ENCODE peak calls at places on chromosomes 1 and 21, in seven cellular contexts. J is AG04449, U is SK-N-SH, P is HCT116, F is bronchial epithelial cell, B is pancreas, O is foreskin fibroblast. R is an unnamed sample.

GRCh38 chr1:231383159-231383855 is 38.8 kb downstream of the EGLN1 start:
- DNase-seq in J (no peak), U (no peak), P (no peak), F (peak; percentile 88), B (no peak), O (no peak), R (no peak)

GRCh38 chr1:151661728-151662127 is 49.9 kb downstream of the SNX27 start:
- DNase-seq in J (no peak), U (no peak), P (no peak), F (no peak), B (no peak), O (no peak), R (no peak)

GRCh38 chr21:37866027-37866426 is 50.2 kb downstream of the KCNJ6 start:
- DNase-seq in J (no peak), U (no peak), P (no peak), F (peak; percentile 26), B (no peak), O (no peak), R (no peak)

GRCh38 chr1:226784081-226785049 is 45.3 kb upstream of the ITPKB start:
- DNase-seq in J (no peak), U (no peak), P (no peak), F (no peak), B (no peak), O (no peak), R (no peak)

GRCh38 chr1:150572918-150573647 is 6.3 kb downstream of the MCL1 start:
- DNase-seq in J (no peak), U (no peak), P (no peak), F (no peak), B (no peak), O (no peak), R (no peak)

GRCh38 chr1:245052258-245052657 is 102.5 kb upstream of the KIF26B start:
- DNase-seq in J (no peak), U (no peak), P (no peak), F (no peak), B (no peak), O (no peak), R (no peak)

GRCh38 chr1:167401260-167401873 is 117.0 kb downstream of the CD247 start:
- DNase-seq in J (no peak), U (peak; percentile 48), P (peak; percentile 36), F (peak; percentile 65), B (peak; percentile 52), O (peak; percentile 25), R (peak; percentile 62)

GRCh38 chr21:36395353-36396111 is 10.3 kb downstream of the CHAF1B start:
- DNase-seq in J (no peak), U (no peak), P (no peak), F (no peak), B (no peak), O (no peak), R (no peak)

GRCh38 chr1:155873860-155874259 is 14.5 kb downstream of the SYT11 start:
- DNase-seq in J (no peak), U (no peak), P (no peak), F (peak; percentile 76), B (no peak), O (peak; percentile 54), R (no peak)

GRCh38 chr1:114037952-114038867 is 58.9 kb downstream of the OLFML3 start:
- DNase-seq in J (no peak), U (no peak), P (no peak), F (peak; percentile 21), B (no peak), O (no peak), R (no peak)

GRCh38 chr1:226786550-226786949 is 47.5 kb upstream of the ITPKB start:
- DNase-seq in J (no peak), U (no peak), P (no peak), F (no peak), B (no peak), O (no peak), R (no peak)

GRCh38 chr1:187384504-187384903 is 555.8 kb downstream of the PLA2G4A start:
- DNase-seq in J (no peak), U (no peak), P (no peak), F (no peak), B (no peak), O (no peak), R (no peak)

GRCh38 chr1:33867684-33868083 is 3.8 kb downstream of the HMGB4 start:
- DNase-seq in J (no peak), U (no peak), P (no peak), F (no peak), B (no peak), O (no peak), R (no peak)

GRCh38 chr1:1397839-1398523 is 1.2 kb downstream of the CCNL2 start:
- DNase-seq in J (no peak), U (peak; percentile 16), P (no peak), F (peak; percentile 55), B (no peak), O (no peak), R (no peak)

GRCh38 chr1:4275083-4275482 is 375.0 kb upstream of the C1orf174 start:
- DNase-seq in J (no peak), U (no peak), P (no peak), F (no peak), B (no peak), O (no peak), R (no peak)

GRCh38 chr21:43691086-43691795 is 27.7 kb upstream of the PDXK start:
- DNase-seq in J (no peak), U (no peak), P (no peak), F (no peak), B (no peak), O (no peak), R (no peak)

GRCh38 chr21:44395260-44395659 is 41.8 kb downstream of the TRPM2 start:
- DNase-seq in J (no peak), U (peak; percentile 24), P (no peak), F (no peak), B (no peak), O (no peak), R (no peak)

GRCh38 chr1:19113362-19114092 is 96.5 kb downstream of the UBR4 start:
- DNase-seq in J (no peak), U (peak; percentile 48), P (peak; percentile 33), F (peak; percentile 60), B (no peak), O (no peak), R (no peak)

GRCh38 chr1:169509354-169509753 is 23.6 kb upstream of the SLC19A2 start:
- DNase-seq in J (no peak), U (no peak), P (no peak), F (no peak), B (no peak), O (no peak), R (no peak)

GRCh38 chr1:212482006-212482351 is 49.3 kb downstream of the NENF start:
- DNase-seq in J (no peak), U (no peak), P (no peak), F (no peak), B (no peak), O (no peak), R (no peak)

GRCh38 chr1:154534263-154534844 is 24.1 kb downstream of the UBE2Q1 start:
- DNase-seq in J (no peak), U (peak; percentile 71), P (peak; percentile 62), F (peak; percentile 62), B (no peak), O (no peak), R (no peak)

GRCh38 chr1:198713081-198713480 is 74.2 kb downstream of the PTPRC start:
- DNase-seq in J (peak; percentile 61), U (no peak), P (no peak), F (peak; percentile 89), B (no peak), O (peak; percentile 50), R (no peak)

GRCh38 chr1:228146761-228147693 is 2.7 kb upstream of the GJC2 start:
- DNase-seq in J (no peak), U (peak; percentile 22), P (no peak), F (no peak), B (peak; percentile 33), O (no peak), R (no peak)

GRCh38 chr1:61782771-61783170 is 40.5 kb downstream of the PATJ start:
- DNase-seq in J (no peak), U (no peak), P (no peak), F (no peak), B (no peak), O (no peak), R (no peak)

GRCh38 chr1:214224605-214225354 is 56.2 kb upstream of the SMYD2 start:
- DNase-seq in J (no peak), U (no peak), P (no peak), F (peak; percentile 18), B (no peak), O (peak; percentile 31), R (no peak)

GRCh38 chr1:244603498-244603897 is 49.4 kb upstream of the DESI2 start:
- DNase-seq in J (no peak), U (peak; percentile 43), P (peak; percentile 13), F (peak; percentile 43), B (no peak), O (peak; percentile 12), R (no peak)

GRCh38 chr21:26177187-26177586 is 6.6 kb upstream of the APP start:
- DNase-seq in J (no peak), U (no peak), P (no peak), F (no peak), B (no peak), O (no peak), R (no peak)

GRCh38 chr1:6578624-6579373 is 995 bp upstream of the ZBTB48 start:
- DNase-seq in J (no peak), U (peak; percentile 43), P (no peak), F (no peak), B (no peak), O (no peak), R (no peak)
- H3K4me3 ChIP-seq in J (no peak overlapping the region), U (no peak overlapping the region), P (no peak overlapping the region), F (no peak overlapping the region), B (no peak overlapping the region), O (no peak overlapping the region), R (no peak overlapping the region)

GRCh38 chr21:33299181-33299752 is 25.5 kb upstream of the IFNAR1 start:
- DNase-seq in J (no peak), U (no peak), P (no peak), F (peak; percentile 72), B (no peak), O (no peak), R (no peak)
- TF ChIP-seq CTCF in J (no peak), U (no peak), P (no peak), F (peak; percentile 24), B (no peak), O (no peak), R (no peak)

GRCh38 chr21:42063578-42064521 is 7.3 kb upstream of the UMODL1 start:
- DNase-seq in J (no peak), U (no peak), P (no peak), F (peak; percentile 84), B (peak; percentile 74), O (no peak), R (peak; percentile 44)
- H3K4me3 ChIP-seq in J (no peak overlapping the region), U (no peak overlapping the region), P (no peak overlapping the region), F (no peak overlapping the region), B (no peak overlapping the region), O (no peak overlapping the region), R (no peak overlapping the region)

DNA sequence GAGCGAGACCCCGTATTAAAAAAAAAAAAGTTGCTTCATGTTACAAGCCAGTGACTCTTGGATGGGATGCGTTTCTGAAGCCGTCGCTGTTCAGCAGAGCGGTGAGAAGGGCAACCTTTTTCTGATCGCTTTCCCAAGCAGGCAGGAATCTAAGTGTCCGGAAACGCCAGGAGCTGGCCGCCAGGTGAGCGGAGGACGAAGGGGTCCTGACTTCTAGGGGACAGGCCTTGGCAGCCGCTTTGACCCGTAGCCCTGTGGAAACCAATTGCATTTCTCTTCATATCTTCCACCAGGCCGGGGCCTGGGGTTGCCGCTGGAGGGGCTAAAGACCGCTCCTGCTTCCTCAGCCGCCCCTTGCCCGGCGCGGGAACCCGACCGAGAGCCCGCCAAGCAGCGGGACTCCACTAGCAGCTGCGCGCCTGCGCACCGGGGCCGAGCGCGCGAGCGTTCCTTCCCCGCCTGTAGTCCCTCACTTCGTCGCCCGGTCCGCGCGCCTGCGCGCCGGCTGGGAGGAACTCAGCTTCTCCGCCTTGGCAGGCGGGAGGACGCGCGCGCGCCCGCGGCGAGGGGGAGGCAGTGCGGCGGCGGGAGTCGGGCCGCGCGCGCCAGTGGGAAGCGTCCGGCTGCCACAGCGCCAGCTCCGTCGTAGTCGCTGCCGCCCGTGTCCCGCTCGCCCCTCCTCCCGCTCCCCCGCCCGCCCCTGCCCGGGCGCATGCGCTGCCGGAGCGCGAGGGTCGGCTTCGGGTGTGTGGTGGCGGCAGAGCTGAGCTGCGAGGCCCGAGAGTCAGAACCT is at the start of gene SPEN:
- DNase-seq in J (no peak), U (peak; percentile 95), P (peak; percentile 93), F (peak; percentile 91), B (peak; percentile 99), O (peak; percentile 99), R (peak; percentile 97)
- TF ChIP-seq CTCF in J (no peak), U (no peak), P (no peak), F (no peak), B (no peak), O (no peak), R (no peak)